ENCODE peak calls at places on chromosome 2, in five cellular contexts. P, G, R, T and F are unnamed samples. For H3K36me3, the result is how much of the 10 kb centered on the place peaks cover.

GRCh38 chr2:100214265-100214961 is 72.0 kb upstream of the AFF3 start:
- DNase-seq in P (peak), G (no peak), R (no peak), T (no peak), F (no peak)

GRCh38 chr2:220434365-220434764 is 806.9 kb downstream of the SLC4A3 start:
- DNase-seq in P (no peak), G (no peak), R (no peak), T (no peak), F (no peak)

GRCh38 chr2:54632733-54633692 is 90.4 kb upstream of the EML6 start:
- DNase-seq in P (no peak), G (no peak), R (no peak), T (no peak), F (no peak)

GRCh38 chr2:190477563-190478454 is 56.7 kb downstream of the NEMP2 start:
- DNase-seq in P (no peak), G (no peak), R (no peak), T (no peak), F (no peak)

GRCh38 chr2:8447610-8448221 is 234.1 kb upstream of the ID2 start:
- DNase-seq in P (no peak), G (no peak), R (no peak), T (no peak), F (no peak)

GRCh38 chr2:54708584-54709340 is 14.7 kb upstream of the EML6 start:
- DNase-seq in P (peak), G (no peak), R (no peak), T (peak), F (peak)

GRCh38 chr2:96685592-96686459 is 43.3 kb downstream of the FER1L5 start:
- DNase-seq in P (no peak), G (peak), R (peak), T (peak), F (no peak)

GRCh38 chr2:238427435-238428162 is 872 bp downstream of the ASB1 start:
- DNase-seq in P (no peak), G (no peak), R (peak), T (no peak), F (no peak)

DNA sequence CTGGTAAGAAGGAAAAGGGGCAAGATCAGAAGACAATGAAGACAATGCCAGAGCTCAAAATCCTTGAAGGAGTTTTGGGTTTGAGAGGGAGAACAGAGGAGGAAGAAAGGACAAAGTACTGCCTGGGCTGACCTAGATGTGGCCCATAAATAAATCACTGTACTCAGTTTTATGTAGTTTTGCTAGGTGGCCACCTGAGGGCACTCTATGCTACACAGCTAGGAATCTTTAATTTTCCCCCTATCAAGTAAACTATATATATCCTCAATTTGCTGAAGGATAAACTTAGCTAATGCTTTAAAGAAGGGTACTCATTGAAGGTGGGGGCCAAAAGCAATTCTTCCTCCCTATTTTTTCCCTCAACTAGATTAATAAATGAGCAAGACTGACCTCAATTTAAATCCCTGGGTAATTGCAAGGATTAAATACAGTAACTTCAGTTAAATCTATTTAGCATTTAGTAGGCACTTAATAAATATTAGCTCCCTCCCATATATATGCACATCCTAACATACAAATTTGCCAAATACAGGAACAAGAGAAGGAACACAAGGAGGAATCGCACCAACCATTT is 540.3 kb downstream of the NRXN1 start:
- DNase-seq in P (peak), G (peak), R (peak), T (no peak), F (no peak)
- TF ChIP-seq CTCF in P (peak), G (peak), R (peak), T (no peak), F (peak)

GRCh38 chr2:65778126-65778525 is 345.7 kb upstream of the SPRED2 start:
- DNase-seq in P (no peak), G (no peak), R (no peak), T (no peak), F (no peak)

GRCh38 chr2:65779021-65779420 is 346.6 kb upstream of the SPRED2 start:
- DNase-seq in P (no peak), G (no peak), R (no peak), T (no peak), F (no peak)

GRCh38 chr2:65782996-65783650 is 350.7 kb upstream of the SPRED2 start:
- DNase-seq in P (no peak), G (no peak), R (no peak), T (no peak), F (no peak)

GRCh38 chr2:65782186-65782585 is 349.8 kb upstream of the SPRED2 start:
- DNase-seq in P (no peak), G (no peak), R (no peak), T (no peak), F (no peak)

DNA sequence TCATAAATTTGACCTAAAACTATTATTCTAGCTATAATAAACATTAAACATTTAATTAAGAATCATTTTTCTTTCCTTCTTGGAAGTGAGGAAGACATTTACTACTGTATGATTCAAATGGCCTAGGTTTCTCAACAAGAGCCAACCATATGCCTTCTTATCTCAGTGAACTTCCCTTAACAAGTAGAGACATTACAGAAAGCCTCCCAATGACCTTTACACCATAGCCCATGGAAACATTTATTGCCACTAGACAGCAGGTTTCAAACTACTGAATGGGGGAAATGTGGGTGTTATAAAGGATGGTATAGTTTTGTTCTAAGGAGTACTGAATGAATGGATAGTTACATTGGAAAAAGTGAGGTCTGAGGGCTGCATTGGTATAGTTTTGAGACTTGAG is 349.4 kb upstream of the SPRED2 start:
- DNase-seq in P (no peak), G (no peak), R (no peak), T (no peak), F (no peak)
- TF ChIP-seq EP300 in P (no peak), G (no peak), R (no peak), T (no peak), F (no peak)

DNA sequence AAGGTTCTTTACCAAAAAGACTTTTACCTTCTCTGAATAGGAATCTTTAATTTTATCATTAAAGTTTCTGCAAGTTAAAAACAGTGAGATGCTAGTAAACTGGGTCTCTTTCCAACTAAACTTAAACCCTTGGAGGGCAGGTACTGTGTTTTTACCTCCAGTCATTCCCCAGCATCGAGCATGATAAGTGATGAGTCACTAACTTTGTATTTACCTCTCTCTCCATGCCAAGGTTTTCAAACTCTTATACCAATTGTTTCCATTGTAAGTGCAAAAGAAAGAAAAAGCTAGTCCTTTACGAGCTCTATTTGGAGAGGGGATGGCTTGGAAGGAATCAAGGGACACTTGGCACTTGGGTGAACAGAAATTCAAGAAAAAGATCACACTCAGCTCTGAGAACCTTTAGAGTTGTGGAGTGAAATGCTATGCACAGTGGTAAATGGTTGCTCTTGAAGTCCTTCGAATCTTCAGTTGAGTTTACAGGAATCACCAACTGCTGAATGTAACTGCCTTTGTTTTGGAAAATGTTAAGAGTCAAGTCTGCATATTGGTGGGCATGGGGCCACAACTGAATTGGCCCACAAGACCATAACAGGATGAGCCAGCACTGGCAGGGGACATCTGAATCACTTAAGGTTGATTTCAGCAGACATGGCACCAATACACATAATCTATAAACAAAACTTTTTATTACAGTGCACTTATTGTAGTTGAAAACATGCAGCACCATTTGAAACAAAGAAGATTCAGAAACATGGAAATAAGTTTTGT is 8.3 kb upstream of the RBM43 start:
- DNase-seq in P (no peak), G (no peak), R (no peak), T (no peak), F (no peak)
- H3K36me3 ChIP-seq in P (under half), G (under half), R (under half), T (under half), F (under half)

DNA sequence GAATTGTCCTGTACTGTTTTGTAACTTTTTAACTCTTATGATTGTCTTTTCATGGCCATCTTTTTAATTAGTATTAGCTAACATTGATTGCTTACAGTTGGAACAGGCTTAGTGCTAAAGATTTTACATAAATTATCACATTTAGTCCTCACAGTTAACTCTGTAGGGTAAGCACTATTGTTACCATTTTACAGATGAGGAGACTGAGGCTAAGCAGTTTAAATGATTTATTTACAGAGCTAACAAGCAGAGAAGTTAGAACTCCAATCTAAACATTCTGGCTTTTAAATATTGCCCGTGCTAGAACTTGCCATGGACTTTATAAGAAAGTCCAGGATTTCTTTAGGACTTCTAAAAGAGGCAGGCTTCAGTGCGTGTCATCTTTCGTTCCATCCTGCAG is 48.6 kb downstream of the EPAS1 start:
- DNase-seq in P (no peak), G (no peak), R (no peak), T (no peak), F (no peak)
- TF ChIP-seq CTCF in P (no peak), G (no peak), R (no peak), T (no peak), F (no peak)

GRCh38 chr2:85595378-85596232 is at the start of gene RNF181:
- DNase-seq in P (peak), G (peak), R (peak), T (peak), F (peak)
- TF ChIP-seq EP300 in P (no peak), G (no peak), R (no peak), T (no peak), F (peak)

GRCh38 chr2:233486357-233486756 is 80.2 kb downstream of the USP40 start:
- DNase-seq in P (no peak), G (no peak), R (no peak), T (no peak), F (no peak)

GRCh38 chr2:233487748-233488345 is 78.7 kb downstream of the USP40 start:
- DNase-seq in P (no peak), G (no peak), R (no peak), T (no peak), F (no peak)

GRCh38 chr2:233489143-233489542 is 77.4 kb downstream of the USP40 start:
- DNase-seq in P (no peak), G (no peak), R (no peak), T (no peak), F (no peak)

GRCh38 chr2:233485726-233486125 is 80.9 kb downstream of the USP40 start:
- DNase-seq in P (no peak), G (no peak), R (no peak), T (no peak), F (no peak)

GRCh38 chr2:233486778-233487552 is 79.6 kb downstream of the USP40 start:
- DNase-seq in P (no peak), G (no peak), R (no peak), T (no peak), F (no peak)
- H3K36me3 ChIP-seq in P (under half), G (under half), R (under half), T (under half), F (under half)

GRCh38 chr2:216139884-216140283 is 30.7 kb downstream of the XRCC5 start:
- DNase-seq in P (no peak), G (peak), R (peak), T (no peak), F (no peak)
- TF ChIP-seq CTCF in P (peak), G (peak), R (peak), T (peak), F (no peak)

GRCh38 chr2:27356382-27357181 is at the start of gene GTF3C2:
- DNase-seq in P (peak), G (peak), R (peak), T (peak), F (peak)
- TF ChIP-seq EP300 in P (no peak), G (no peak), R (peak), T (no peak), F (no peak)